ENCODE peak calls at places on chromosomes 2 and 18, in four cellular contexts. One of them, this sample, is unnamed.

GRCh38 chr18:63774511-63774910 is 707 bp upstream of the SERPINB7 start:
- DNase-seq in fibroblast of lung: no peak
- DNase-seq in mesendoderm: no peak
- DNase-seq in astrocyte: no peak
- DNase-seq in this sample: no peak

GRCh38 chr2:74550231-74550630 is 3.5 kb downstream of the LOXL3 start:
- DNase-seq in fibroblast of lung: no peak
- DNase-seq in mesendoderm: no peak
- DNase-seq in astrocyte: no peak
- DNase-seq in this sample: no peak

GRCh38 chr2:107062599-107063196 is 176.7 kb upstream of the ST6GAL2 start:
- DNase-seq in fibroblast of lung: no peak
- DNase-seq in mesendoderm: no peak
- DNase-seq in astrocyte: no peak
- DNase-seq in this sample: no peak

GRCh38 chr2:26112201-26112600 is 60.7 kb upstream of the GAREM2 start:
- DNase-seq in fibroblast of lung: no peak
- DNase-seq in mesendoderm: peak
- DNase-seq in astrocyte: no peak
- DNase-seq in this sample: no peak

GRCh38 chr2:215899111-215900074 is 114.0 kb downstream of the MREG start:
- DNase-seq in fibroblast of lung: peak
- DNase-seq in mesendoderm: no peak
- DNase-seq in astrocyte: peak
- DNase-seq in this sample: no peak

GRCh38 chr2:152600698-152601097 is 116.6 kb downstream of the PRPF40A start:
- DNase-seq in fibroblast of lung: peak
- DNase-seq in mesendoderm: no peak
- DNase-seq in astrocyte: peak
- DNase-seq in this sample: no peak

GRCh38 chr2:159617651-159618050 is 1.3 kb upstream of the BAZ2B start:
- DNase-seq in fibroblast of lung: peak
- DNase-seq in mesendoderm: no peak
- DNase-seq in astrocyte: peak
- DNase-seq in this sample: peak

GRCh38 chr18:77647472-77647871 is 397.8 kb downstream of the GALR1 start:
- DNase-seq in fibroblast of lung: no peak
- DNase-seq in mesendoderm: no peak
- DNase-seq in astrocyte: no peak
- DNase-seq in this sample: no peak

GRCh38 chr2:54348672-54349071 is 92.6 kb upstream of the TSPYL6 start:
- DNase-seq in fibroblast of lung: peak
- DNase-seq in mesendoderm: no peak
- DNase-seq in astrocyte: peak
- DNase-seq in this sample: peak

GRCh38 chr2:222844323-222844722 is 16.5 kb upstream of the ACSL3 start:
- DNase-seq in fibroblast of lung: peak
- DNase-seq in mesendoderm: peak
- DNase-seq in astrocyte: peak
- DNase-seq in this sample: peak

GRCh38 chr2:174878537-174879147 is 114.4 kb upstream of the CHRNA1 start:
- DNase-seq in fibroblast of lung: peak
- DNase-seq in mesendoderm: no peak
- DNase-seq in astrocyte: peak
- DNase-seq in this sample: peak

GRCh38 chr2:217325251-217325650 is 465.4 kb upstream of the TNP1 start:
- DNase-seq in fibroblast of lung: no peak
- DNase-seq in mesendoderm: no peak
- DNase-seq in astrocyte: no peak
- DNase-seq in this sample: no peak

GRCh38 chr2:169426069-169426663 is 53.1 kb upstream of the BBS5 start:
- DNase-seq in fibroblast of lung: no peak
- DNase-seq in mesendoderm: no peak
- DNase-seq in astrocyte: no peak
- DNase-seq in this sample: no peak

GRCh38 chr2:207683879-207684627 is 27.4 kb upstream of the CCNYL1 start:
- DNase-seq in fibroblast of lung: peak
- DNase-seq in mesendoderm: no peak
- DNase-seq in astrocyte: peak
- DNase-seq in this sample: peak

GRCh38 chr2:232349946-232350635 is 28.5 kb upstream of the ALPP start:
- DNase-seq in fibroblast of lung: no peak
- DNase-seq in mesendoderm: no peak
- DNase-seq in astrocyte: no peak
- DNase-seq in this sample: no peak

DNA sequence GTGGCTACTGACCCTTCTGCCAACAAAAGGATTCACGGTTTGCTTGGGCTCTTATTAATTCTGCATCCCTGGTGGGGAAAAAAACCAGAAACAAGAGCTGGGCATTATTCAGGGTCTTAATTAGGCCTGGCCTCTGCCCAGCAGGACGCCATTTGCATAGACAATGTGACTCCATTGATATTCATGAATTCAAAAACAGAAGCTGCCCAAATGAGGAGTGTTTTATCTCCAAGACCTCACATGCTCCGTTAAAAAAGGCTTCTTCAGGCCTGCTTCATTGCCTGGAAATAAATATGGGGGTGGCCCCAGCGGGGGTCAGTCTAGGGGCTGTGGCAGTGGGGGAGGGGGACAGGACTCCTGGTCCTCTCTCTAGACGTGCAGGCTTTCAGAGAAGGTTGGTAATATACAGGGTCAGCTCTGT is 116.7 kb downstream of the ALPK2 start:
- DNase-seq in fibroblast of lung: no peak
- DNase-seq in mesendoderm: peak
- DNase-seq in astrocyte: no peak
- DNase-seq in this sample: no peak
- H3K4me2 ChIP-seq in fibroblast of lung: no peak
- H3K4me2 ChIP-seq in mesendoderm: no peak
- H3K4me2 ChIP-seq in astrocyte: no peak
- H3K4me2 ChIP-seq in this sample: no peak

DNA sequence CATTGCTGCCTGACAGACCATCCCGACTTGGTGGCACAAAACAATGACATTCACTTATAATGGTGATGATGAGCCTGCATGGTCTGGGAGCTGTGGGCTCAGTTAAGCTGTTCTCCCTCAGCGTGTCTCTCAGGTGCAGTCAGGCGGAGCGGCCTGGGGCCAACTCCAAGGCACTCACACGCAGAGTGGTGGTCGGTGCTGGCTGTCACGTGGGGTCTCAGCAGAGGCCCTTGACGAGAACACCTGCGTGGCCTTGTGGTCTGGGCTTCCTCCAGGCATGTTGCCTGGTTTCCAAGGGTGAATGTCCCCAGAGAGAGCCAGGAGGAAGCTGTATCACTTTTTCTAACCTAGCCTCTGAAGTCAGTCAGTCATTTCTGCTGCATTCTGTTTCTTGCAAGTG is 29.8 kb downstream of the ARMC9 start:
- DNase-seq in fibroblast of lung: no peak
- DNase-seq in mesendoderm: no peak
- DNase-seq in astrocyte: no peak
- DNase-seq in this sample: no peak
- H3K4me2 ChIP-seq in fibroblast of lung: no peak
- H3K4me2 ChIP-seq in mesendoderm: no peak
- H3K4me2 ChIP-seq in astrocyte: no peak
- H3K4me2 ChIP-seq in this sample: no peak

GRCh38 chr2:220147186-220147585 is 519.8 kb downstream of the SLC4A3 start:
- DNase-seq in fibroblast of lung: peak
- DNase-seq in mesendoderm: no peak
- DNase-seq in astrocyte: peak
- DNase-seq in this sample: no peak
- H3K4me2 ChIP-seq in fibroblast of lung: no peak
- H3K4me2 ChIP-seq in mesendoderm: no peak
- H3K4me2 ChIP-seq in astrocyte: no peak
- H3K4me2 ChIP-seq in this sample: no peak

DNA sequence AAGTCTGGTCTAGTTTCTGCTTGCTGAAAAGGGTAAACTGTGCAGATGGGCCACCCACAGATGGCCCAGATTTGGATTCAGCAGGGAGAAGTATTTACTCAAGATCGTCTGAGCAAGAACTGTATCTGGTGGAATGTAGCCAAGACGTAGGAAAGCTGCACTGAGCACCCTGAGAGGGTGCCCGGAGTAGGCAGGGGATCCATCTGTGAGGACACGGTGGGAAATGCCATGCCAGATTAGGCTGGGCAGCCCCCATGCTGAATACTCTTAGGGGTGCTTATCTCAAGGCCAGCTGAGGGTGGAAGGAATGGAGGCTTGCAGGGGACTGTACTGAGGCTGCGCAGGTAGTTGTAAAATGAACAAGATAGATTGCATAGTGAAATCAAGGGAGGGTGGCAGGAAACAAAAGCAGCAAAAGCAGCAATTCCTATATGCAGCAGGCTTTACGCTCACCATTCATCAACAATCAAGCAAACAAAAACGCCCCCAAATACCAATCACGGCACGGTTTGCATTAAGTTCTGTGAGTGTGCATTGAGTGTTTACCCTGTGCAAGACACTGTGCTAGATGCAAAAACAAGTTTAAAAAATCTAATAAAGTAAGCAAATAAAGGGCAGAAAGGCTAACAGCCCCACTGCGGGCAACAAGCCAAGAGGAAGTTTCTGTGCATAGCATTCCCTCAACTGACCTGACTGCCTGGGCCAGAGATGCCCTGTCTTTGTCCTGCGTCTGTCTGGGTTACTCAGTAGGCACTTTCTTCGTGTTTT is 32.2 kb upstream of the LPIN2 start:
- DNase-seq in fibroblast of lung: peak
- DNase-seq in mesendoderm: no peak
- DNase-seq in astrocyte: no peak
- DNase-seq in this sample: peak
- H3K4me2 ChIP-seq in fibroblast of lung: no peak
- H3K4me2 ChIP-seq in mesendoderm: no peak
- H3K4me2 ChIP-seq in astrocyte: no peak
- H3K4me2 ChIP-seq in this sample: no peak

GRCh38 chr18:22094375-22094767 is 75.0 kb upstream of the GATA6 start:
- DNase-seq in fibroblast of lung: no peak
- DNase-seq in mesendoderm: peak
- DNase-seq in astrocyte: no peak
- DNase-seq in this sample: no peak
- H3K4me2 ChIP-seq in fibroblast of lung: no peak
- H3K4me2 ChIP-seq in mesendoderm: no peak
- H3K4me2 ChIP-seq in astrocyte: no peak
- H3K4me2 ChIP-seq in this sample: no peak

GRCh38 chr2:102637358-102637757 is 18.0 kb downstream of the SLC9A2 start:
- DNase-seq in fibroblast of lung: no peak
- DNase-seq in mesendoderm: no peak
- DNase-seq in astrocyte: no peak
- DNase-seq in this sample: no peak
- H3K4me2 ChIP-seq in fibroblast of lung: no peak
- H3K4me2 ChIP-seq in mesendoderm: no peak
- H3K4me2 ChIP-seq in astrocyte: no peak
- H3K4me2 ChIP-seq in this sample: no peak

GRCh38 chr2:43084699-43085091 is 141.7 kb downstream of the ZFP36L2 start:
- DNase-seq in fibroblast of lung: peak
- DNase-seq in mesendoderm: peak
- DNase-seq in astrocyte: peak
- DNase-seq in this sample: no peak

GRCh38 chr2:43087413-43087812 is 139.0 kb downstream of the ZFP36L2 start:
- DNase-seq in fibroblast of lung: no peak
- DNase-seq in mesendoderm: no peak
- DNase-seq in astrocyte: no peak
- DNase-seq in this sample: no peak

GRCh38 chr2:43086451-43087221 is 139.8 kb downstream of the ZFP36L2 start:
- DNase-seq in fibroblast of lung: peak
- DNase-seq in mesendoderm: peak
- DNase-seq in astrocyte: peak
- DNase-seq in this sample: peak

GRCh38 chr2:43090317-43090716 is 136.1 kb downstream of the ZFP36L2 start:
- DNase-seq in fibroblast of lung: peak
- DNase-seq in mesendoderm: no peak
- DNase-seq in astrocyte: no peak
- DNase-seq in this sample: no peak

GRCh38 chr2:43088148-43089073 is 138.0 kb downstream of the ZFP36L2 start:
- DNase-seq in fibroblast of lung: peak
- DNase-seq in mesendoderm: peak
- DNase-seq in astrocyte: no peak
- DNase-seq in this sample: no peak
- H3K4me2 ChIP-seq in fibroblast of lung: no peak
- H3K4me2 ChIP-seq in mesendoderm: no peak
- H3K4me2 ChIP-seq in astrocyte: no peak
- H3K4me2 ChIP-seq in this sample: no peak